ENCODE peak calls at places on chromosomes 7 and 10, in six cellular contexts. N is stomach, A is spleen, Q is K562, M is transverse colon, L is DND-41. J is an unnamed sample.
A peak's percentile ranks its signal among the peaks of the same experiment; 100 is the strongest.

GRCh38 chr7:151384776-151385625 is 24.8 kb downstream of the WDR86 start:
- DNase-seq in N (no peak), A (peak; percentile 70), Q (no peak), M (no peak), L (no peak), J (no peak)

GRCh38 chr10:53115660-53116059 is 343.1 kb upstream of the MBL2 start:
- DNase-seq in N (no peak), A (no peak), Q (no peak), M (no peak), L (no peak), J (no peak)

GRCh38 chr7:23377134-23377533 is 78.0 kb downstream of the MALSU1 start:
- DNase-seq in N (no peak), A (no peak), Q (no peak), M (no peak), L (no peak), J (no peak)

GRCh38 chr7:28879105-28879504 is 79.0 kb downstream of the TRIL start:
- DNase-seq in N (no peak), A (no peak), Q (no peak), M (no peak), L (no peak), J (no peak)

GRCh38 chr10:12934777-12935176 is 66.7 kb downstream of the CCDC3 start:
- DNase-seq in N (no peak), A (no peak), Q (no peak), M (no peak), L (no peak), J (no peak)

GRCh38 chr7:149077594-149077993 is 12.9 kb downstream of the ZNF786 start:
- DNase-seq in N (no peak), A (peak; percentile 22), Q (no peak), M (no peak), L (no peak), J (no peak)

GRCh38 chr10:31268616-31269303 is 50.3 kb upstream of the ZEB1 start:
- DNase-seq in N (no peak), A (no peak), Q (no peak), M (no peak), L (no peak), J (no peak)

GRCh38 chr7:9657257-9657656 is 1223.8 kb downstream of the NXPH1 start:
- DNase-seq in N (no peak), A (no peak), Q (no peak), M (no peak), L (no peak), J (no peak)

GRCh38 chr7:50335795-50336754 is 31.6 kb downstream of the IKZF1 start:
- DNase-seq in N (no peak), A (peak; percentile 91), Q (peak; percentile 82), M (peak; percentile 68), L (peak; percentile 92), J (peak; percentile 66)

GRCh38 chr7:140384894-140385650 is 13.3 kb downstream of the SLC37A3 start:
- DNase-seq in N (no peak), A (no peak), Q (no peak), M (no peak), L (no peak), J (no peak)

GRCh38 chr10:12097791-12098190 is 29.0 kb downstream of the DHTKD1 start:
- DNase-seq in N (no peak), A (no peak), Q (no peak), M (peak; percentile 32), L (no peak), J (no peak)

GRCh38 chr10:58435297-58435696 is 50.1 kb downstream of the TFAM start:
- DNase-seq in N (no peak), A (no peak), Q (peak; percentile 14), M (peak; percentile 23), L (peak; percentile 10), J (no peak)

GRCh38 chr10:69578508-69578991 is 5.3 kb upstream of the NEUROG3 start:
- DNase-seq in N (no peak), A (no peak), Q (no peak), M (no peak), L (no peak), J (no peak)

GRCh38 chr10:94006591-94007550 is 13.1 kb downstream of the PLCE1 start:
- DNase-seq in N (peak; percentile 61), A (no peak), Q (no peak), M (peak; percentile 64), L (no peak), J (no peak)

GRCh38 chr7:30657131-30657530 is 25.1 kb downstream of the CRHR2 start:
- DNase-seq in N (no peak), A (peak; percentile 31), Q (no peak), M (no peak), L (no peak), J (no peak)

GRCh38 chr10:8454357-8454756 is 399.9 kb downstream of the GATA3 start:
- DNase-seq in N (no peak), A (no peak), Q (no peak), M (no peak), L (no peak), J (no peak)

GRCh38 chr10:29730461-29730860 is 95.7 kb upstream of the SVIL start:
- DNase-seq in N (no peak), A (no peak), Q (no peak), M (no peak), L (no peak), J (no peak)

GRCh38 chr10:36469585-36469984 is 655.8 kb upstream of the ANKRD30A start:
- DNase-seq in N (no peak), A (no peak), Q (no peak), M (no peak), L (no peak), J (no peak)

GRCh38 chr7:26208040-26208439 is 6.5 kb downstream of the CBX3 start:
- DNase-seq in N (no peak), A (no peak), Q (no peak), M (no peak), L (no peak), J (no peak)

GRCh38 chr7:71801996-71802395 is 610.1 kb downstream of the CALN1 start:
- DNase-seq in N (no peak), A (no peak), Q (no peak), M (no peak), L (no peak), J (no peak)

GRCh38 chr7:17672774-17673173 is 267.5 kb downstream of the SNX13 start:
- DNase-seq in N (no peak), A (no peak), Q (no peak), M (no peak), L (no peak), J (no peak)

GRCh38 chr7:30285531-30286284 is 1.3 kb downstream of the ZNRF2 start:
- DNase-seq in N (peak; percentile 46), A (peak; percentile 89), Q (peak; percentile 71), M (peak; percentile 52), L (peak; percentile 75), J (peak; percentile 67)

GRCh38 chr7:31958216-31958615 is 112.0 kb downstream of the PDE1C start:
- DNase-seq in N (no peak), A (no peak), Q (no peak), M (no peak), L (no peak), J (no peak)

GRCh38 chr10:90592903-90593302 is 264.9 kb downstream of the HTR7 start:
- DNase-seq in N (no peak), A (peak; percentile 68), Q (no peak), M (no peak), L (peak; percentile 43), J (no peak)

GRCh38 chr10:95906675-95907453 is 911 bp upstream of the CC2D2B start:
- DNase-seq in N (peak; percentile 51), A (peak; percentile 76), Q (peak; percentile 66), M (peak; percentile 52), L (peak; percentile 39), J (no peak)

GRCh38 chr7:113143486-113144257 is 25.3 kb upstream of the SMIM30 start:
- DNase-seq in N (no peak), A (no peak), Q (no peak), M (no peak), L (no peak), J (no peak)
- H3K4me1 ChIP-seq in N (no peaks in the 10 kb centered on the region), A (no peaks in the 10 kb centered on the region), Q (peaks cover 54% of the 10 kb centered on the region), M (no peaks in the 10 kb centered on the region), L (no peaks in the 10 kb centered on the region), J (no peaks in the 10 kb centered on the region)

DNA sequence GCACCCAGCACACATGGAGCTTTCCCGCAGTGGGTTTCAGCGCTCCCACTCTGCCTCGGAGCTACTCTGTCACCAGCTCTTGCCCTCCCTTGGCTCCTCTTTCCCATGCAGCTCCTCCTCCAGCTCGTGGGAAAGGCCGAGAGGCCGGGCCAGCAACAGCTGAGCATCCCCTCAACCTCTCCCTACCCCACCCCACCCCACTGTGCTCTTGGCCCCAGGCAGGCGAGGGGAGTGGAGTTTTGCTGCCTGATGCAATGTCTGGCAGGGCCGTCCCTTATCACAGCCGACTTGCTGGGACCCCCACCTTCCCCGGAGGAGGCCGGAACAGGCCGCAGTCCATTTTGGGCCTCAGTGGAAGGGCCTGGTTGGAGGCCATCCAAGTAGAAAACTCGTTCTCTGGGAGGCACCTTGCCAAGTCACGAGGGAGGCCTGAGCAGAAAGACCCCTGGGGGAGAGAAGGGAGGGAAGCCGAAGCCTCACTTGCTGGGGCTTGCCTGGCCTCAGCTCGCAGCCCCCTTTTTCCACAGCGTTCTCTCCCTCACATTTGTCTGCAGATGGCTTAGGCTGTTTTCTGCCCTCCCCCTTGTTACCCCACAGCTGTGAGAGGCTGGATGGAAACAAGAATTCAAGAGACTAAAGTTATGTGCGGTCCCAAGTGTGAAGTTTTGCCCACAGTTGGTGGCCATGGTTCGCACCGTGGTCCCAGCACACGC is 35.3 kb downstream of the CHST3 start:
- DNase-seq in N (no peak), A (peak; percentile 77), Q (peak; percentile 41), M (peak; percentile 55), L (no peak), J (no peak)
- H3K27ac ChIP-seq in N (peak overlapping the region; percentile 79), A (peak overlapping the region; percentile 82), Q (no peak overlapping the region), M (peak overlapping the region; percentile 70), L (no peak overlapping the region), J (no peak overlapping the region)

DNA sequence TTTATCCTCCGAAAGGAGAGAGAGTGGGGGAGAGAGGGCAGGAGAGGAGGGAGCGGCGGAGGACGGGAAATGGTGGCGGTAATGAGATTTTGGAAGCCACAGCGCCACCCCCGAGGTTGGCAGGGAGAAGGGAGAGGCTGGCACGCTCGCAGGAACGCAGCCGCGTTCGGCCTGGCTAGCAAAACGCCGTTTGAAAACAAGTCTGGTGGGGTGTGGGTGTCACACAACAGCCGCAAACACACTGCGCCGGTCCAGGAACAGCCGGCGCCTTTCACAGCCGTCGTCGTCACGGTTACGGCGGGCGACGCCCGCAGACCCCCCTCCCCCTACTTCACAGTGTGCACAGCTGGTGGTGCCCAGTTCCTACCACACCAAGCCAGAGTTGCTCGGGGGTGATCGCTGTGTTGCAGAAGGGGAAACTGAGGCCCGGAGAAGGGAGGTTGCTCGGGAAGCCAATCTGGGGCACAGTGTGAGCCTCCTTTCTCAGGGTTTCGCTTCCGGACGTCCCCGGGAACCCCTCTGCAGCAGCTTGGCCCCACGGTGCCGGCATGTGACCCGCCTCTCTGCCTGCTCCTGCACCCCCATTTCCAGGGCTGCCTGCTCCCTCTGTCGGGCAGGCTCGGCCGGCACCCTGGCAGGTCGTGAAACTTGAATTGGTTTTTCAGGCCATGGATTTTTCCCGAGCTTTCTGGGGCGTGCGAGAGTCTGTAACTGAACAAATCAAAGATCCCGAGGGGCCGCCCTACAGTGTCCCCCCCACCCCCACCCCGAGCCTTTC is 57.8 kb downstream of the UNCX start:
- DNase-seq in N (peak; percentile 29), A (peak; percentile 71), Q (no peak), M (no peak), L (peak; percentile 30), J (peak; percentile 20)
- H3K27me3 ChIP-seq in N (peaks cover 87% of the 10 kb centered on the region), A (peaks cover 47% of the 10 kb centered on the region), Q (peaks cover 24% of the 10 kb centered on the region), M (peaks cover 72% of the 10 kb centered on the region), L (no peaks in the 10 kb centered on the region), J (peaks cover 7% of the 10 kb centered on the region)

DNA sequence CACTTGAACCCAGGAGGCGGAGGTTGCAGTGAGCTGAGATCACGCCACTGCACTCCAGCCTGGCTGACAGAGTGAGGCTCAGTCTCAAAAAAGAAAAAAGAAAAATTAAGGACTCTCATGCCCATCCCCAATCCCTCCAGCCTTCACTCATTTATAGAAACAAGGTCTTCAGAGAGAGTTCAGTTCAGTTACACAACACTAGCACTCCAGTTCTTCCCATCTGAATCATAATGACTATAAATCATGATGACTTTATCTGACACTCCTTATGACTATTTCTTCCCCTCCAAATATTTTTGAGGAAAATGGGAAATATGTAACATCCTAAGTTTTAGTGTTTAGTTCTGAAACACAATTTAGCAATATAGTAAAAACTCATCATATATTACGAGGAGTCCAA is 107.4 kb upstream of the LSM8 start:
- DNase-seq in N (no peak), A (no peak), Q (no peak), M (no peak), L (no peak), J (no peak)
- H3K4me1 ChIP-seq in N (no peaks in the 10 kb centered on the region), A (no peaks in the 10 kb centered on the region), Q (no peaks in the 10 kb centered on the region), M (no peaks in the 10 kb centered on the region), L (no peaks in the 10 kb centered on the region), J (no peaks in the 10 kb centered on the region)

J was measured in CD4-positive, alpha-beta memory T cell.